ENCODE peak calls at places on chromosome 12, in nine cellular contexts. S is body of pancreas, A is IMR-90, R is H1, F is breast epithelium, U is Peyer's patch, W is stomach, I is prostate gland, Y is thyroid gland. Z is an unnamed sample.
A peak's percentile ranks its signal among the peaks of the same experiment; 100 is the strongest.

GRCh38 chr12:5872745-5873144 is 72.3 kb downstream of the ANO2 start:
- DNase-seq in S (no peak), A (peak; percentile 20), R (no peak), F (no peak), U (no peak), W (no peak), I (no peak), Y (no peak), Z (peak; percentile 50)

GRCh38 chr12:52867636-52868035 is 18.8 kb upstream of the KRT78 start:
- DNase-seq in S (no peak), A (no peak), R (no peak), F (no peak), U (peak; percentile 72), W (peak; percentile 59), I (peak; percentile 70), Y (peak; percentile 66), Z (no peak)

GRCh38 chr12:57166971-57167371 is 19.6 kb upstream of the LRP1-AS start:
- DNase-seq in S (no peak), A (peak; percentile 90), R (no peak), F (no peak), U (no peak), W (no peak), I (no peak), Y (no peak), Z (no peak)

GRCh38 chr12:18907793-18908580 is 170.1 kb downstream of the CAPZA3 start:
- DNase-seq in S (no peak), A (no peak), R (no peak), F (no peak), U (no peak), W (no peak), I (no peak), Y (no peak), Z (no peak)

GRCh38 chr12:75981773-75982564 is 49.6 kb downstream of the PHLDA1 start:
- DNase-seq in S (no peak), A (peak; percentile 75), R (no peak), F (no peak), U (no peak), W (no peak), I (no peak), Y (no peak), Z (no peak)

GRCh38 chr12:109020136-109020535 is 732 bp downstream of the SVOP start:
- DNase-seq in S (no peak), A (no peak), R (no peak), F (no peak), U (no peak), W (no peak), I (no peak), Y (no peak), Z (peak; percentile 37)

GRCh38 chr12:76764856-76765255 is 941 bp downstream of the ZDHHC17 start:
- DNase-seq in S (no peak), A (peak; percentile 28), R (no peak), F (no peak), U (no peak), W (no peak), I (peak; percentile 8), Y (no peak), Z (no peak)

GRCh38 chr12:46415552-46415951 is 43.0 kb upstream of the SLC38A2 start:
- DNase-seq in S (no peak), A (no peak), R (no peak), F (no peak), U (no peak), W (no peak), I (no peak), Y (no peak), Z (no peak)

GRCh38 chr12:84964048-84964447 is 51.4 kb upstream of the SLC6A15 start:
- DNase-seq in S (no peak), A (no peak), R (no peak), F (no peak), U (no peak), W (no peak), I (no peak), Y (no peak), Z (no peak)

GRCh38 chr12:86666311-86666710 is 410.1 kb upstream of the MGAT4C start:
- DNase-seq in S (no peak), A (no peak), R (no peak), F (no peak), U (no peak), W (no peak), I (no peak), Y (no peak), Z (no peak)

GRCh38 chr12:54421873-54422250 is 2.8 kb upstream of the ITGA5 start:
- DNase-seq in S (no peak), A (no peak), R (no peak), F (no peak), U (peak; percentile 32), W (no peak), I (no peak), Y (no peak), Z (no peak)

GRCh38 chr12:54419088-54419887 is at the start of gene ITGA5:
- DNase-seq in S (peak; percentile 84), A (peak; percentile 69), R (peak; percentile 76), F (peak; percentile 70), U (peak; percentile 76), W (peak; percentile 66), I (peak; percentile 60), Y (peak; percentile 83), Z (peak; percentile 96)

GRCh38 chr12:54418441-54419087 is 502 bp downstream of the ITGA5 start:
- DNase-seq in S (no peak), A (no peak), R (no peak), F (no peak), U (peak; percentile 46), W (no peak), I (no peak), Y (no peak), Z (no peak)

GRCh38 chr12:54420766-54421144 is 1.7 kb upstream of the ITGA5 start:
- DNase-seq in S (no peak), A (no peak), R (no peak), F (no peak), U (peak; percentile 54), W (no peak), I (no peak), Y (no peak), Z (no peak)

DNA sequence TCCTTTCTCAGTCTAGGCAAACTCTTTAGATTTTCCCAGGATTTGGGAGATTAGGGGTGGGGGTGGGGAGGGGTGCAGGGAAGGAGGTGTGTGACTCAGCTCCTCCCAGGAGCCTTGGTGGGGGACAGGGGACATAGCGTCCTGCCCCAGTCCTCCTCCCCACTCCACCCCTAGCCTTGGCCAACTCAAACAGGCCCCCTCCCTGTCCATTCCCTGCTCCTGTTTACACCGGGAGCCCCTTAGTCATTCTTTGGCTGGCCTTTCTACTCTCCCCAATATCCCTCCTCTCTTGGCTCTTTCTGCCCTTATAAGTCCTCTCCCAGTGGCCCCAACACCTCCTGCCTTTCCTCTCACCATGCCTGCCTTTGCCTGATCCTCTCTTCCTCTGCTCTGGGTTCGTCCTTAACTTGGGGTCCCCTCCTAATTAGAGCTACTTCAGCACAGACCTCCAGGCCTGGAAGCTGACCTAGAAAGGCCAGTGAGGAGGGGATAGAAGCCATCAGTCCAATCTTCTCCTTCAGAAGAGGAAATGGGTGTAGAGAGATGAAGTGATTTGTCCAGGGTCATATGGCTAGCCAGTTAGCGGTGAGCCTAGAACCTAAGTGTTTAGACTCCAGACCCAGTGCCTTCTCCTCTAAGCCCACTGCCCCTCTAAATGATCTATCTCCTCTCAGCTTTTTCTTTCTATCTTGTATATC is 2.3 kb upstream of the ITGA5 start:
- DNase-seq in S (peak; percentile 42), A (peak; percentile 36), R (no peak), F (no peak), U (peak; percentile 75), W (no peak), I (no peak), Y (no peak), Z (peak; percentile 96)
- H3K4me1 ChIP-seq in S (peaks cover 33% of the 10 kb centered on the region), A (peaks cover 23% of the 10 kb centered on the region), R (peaks cover 9% of the 10 kb centered on the region), F (no peaks in the 10 kb centered on the region), U (no peaks in the 10 kb centered on the region), W (peaks cover 34% of the 10 kb centered on the region), I (no peaks in the 10 kb centered on the region), Y (peaks cover 6% of the 10 kb centered on the region), Z (peaks cover 84% of the 10 kb centered on the region)

GRCh38 chr12:121783771-121784170 is 9.7 kb downstream of the RHOF start:
- DNase-seq in S (no peak), A (no peak), R (no peak), F (no peak), U (no peak), W (no peak), I (no peak), Y (no peak), Z (no peak)

GRCh38 chr12:121780429-121780828 is 13.1 kb downstream of the RHOF start:
- DNase-seq in S (no peak), A (no peak), R (no peak), F (no peak), U (no peak), W (no peak), I (no peak), Y (peak; percentile 70), Z (no peak)

GRCh38 chr12:121784460-121784859 is 9.0 kb downstream of the RHOF start:
- DNase-seq in S (no peak), A (peak; percentile 93), R (no peak), F (no peak), U (no peak), W (no peak), I (no peak), Y (no peak), Z (no peak)

GRCh38 chr12:121782616-121782966 is 10.9 kb downstream of the RHOF start:
- DNase-seq in S (no peak), A (no peak), R (no peak), F (no peak), U (no peak), W (no peak), I (no peak), Y (no peak), Z (no peak)

GRCh38 chr12:121781751-121782615 is 11.5 kb downstream of the RHOF start:
- DNase-seq in S (no peak), A (peak; percentile 72), R (no peak), F (no peak), U (no peak), W (no peak), I (no peak), Y (peak; percentile 56), Z (no peak)
- TF ChIP-seq POLR2A in S (no peak), A (no peak), R (no peak), F (no peak), U (no peak), W (no peak), I (no peak), Y (no peak), Z (no peak)

DNA sequence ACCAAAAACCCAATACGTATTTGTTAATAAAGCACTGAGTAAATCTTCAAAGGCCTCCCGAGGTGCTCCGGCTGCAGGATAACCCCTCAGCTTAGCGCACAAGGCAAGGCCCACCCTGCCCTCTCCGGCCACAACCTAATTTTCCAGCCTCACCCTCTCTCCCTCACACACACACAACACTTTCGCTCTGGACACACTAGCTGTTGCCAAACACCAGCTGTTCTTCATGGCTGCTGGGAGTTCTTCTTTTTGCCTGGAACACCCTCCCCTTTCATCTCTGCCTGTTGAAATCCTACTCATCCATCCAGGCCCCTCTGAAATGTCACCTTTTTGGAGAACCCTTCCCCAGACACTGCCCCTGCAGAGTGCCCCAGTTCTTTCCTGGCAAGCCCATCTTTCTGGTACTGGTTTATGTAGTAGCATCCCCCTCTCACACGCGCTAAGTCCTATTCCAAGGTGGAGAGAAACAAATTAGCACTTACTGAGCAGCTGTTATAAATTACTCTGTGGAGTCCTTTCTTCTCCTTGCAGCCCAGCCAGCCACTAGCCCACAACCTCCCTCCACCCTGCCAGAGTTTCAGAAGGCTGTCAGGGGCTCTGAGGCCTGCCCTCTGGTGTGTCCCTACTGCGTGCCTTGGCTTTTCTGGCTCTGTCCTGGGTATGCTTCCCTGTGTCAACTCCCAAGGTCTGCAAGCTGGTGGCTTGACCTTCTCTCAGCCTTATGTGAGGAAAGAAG is 808 bp upstream of the CRACR2A start:
- DNase-seq in S (no peak), A (no peak), R (peak; percentile 44), F (no peak), U (no peak), W (no peak), I (no peak), Y (no peak), Z (peak; percentile 92)
- H3K4me3 ChIP-seq in S (no peak overlapping the region), A (no peak overlapping the region), R (peak overlapping the region; percentile 54), F (peak overlapping the region; percentile 59), U (peak overlapping the region; percentile 57), W (peak overlapping the region; percentile 48), I (no peak overlapping the region), Y (no peak overlapping the region), Z (peak overlapping the region; percentile 57)

GRCh38 chr12:124605869-124606774 is 38.7 kb upstream of the NCOR2 start:
- DNase-seq in S (no peak), A (no peak), R (no peak), F (no peak), U (no peak), W (no peak), I (no peak), Y (no peak), Z (no peak)
- H3K4me1 ChIP-seq in S (peaks cover 19% of the 10 kb centered on the region), A (peaks cover 2% of the 10 kb centered on the region), R (peaks cover 8% of the 10 kb centered on the region), F (peaks cover 3% of the 10 kb centered on the region), U (peaks cover 23% of the 10 kb centered on the region), W (peaks cover 56% of the 10 kb centered on the region), I (peaks cover 21% of the 10 kb centered on the region), Y (peaks cover 8% of the 10 kb centered on the region), Z (peaks cover 22% of the 10 kb centered on the region)